ENCODE peak calls at places on chromosomes 11 and 22, in six cellular contexts. H is SK-N-SH, I is H9, C is heart right ventricle, V is neural crest cell, Q is fibroblast of lung. B is an unnamed sample.

GRCh38 chr11:64241430-64242153 is 697 bp downstream of the FKBP2 start:
- DNase-seq in Q (peak; percentile 97), V (peak; percentile 100), I (peak; percentile 99), C (peak; percentile 100), H (peak; percentile 95), B (peak; percentile 80)

GRCh38 chr22:46843691-46844297 is 81.3 kb downstream of the TBC1D22A start:
- DNase-seq in C (no peak), I (no peak), Q (peak; percentile 73), V (no peak), H (no peak), B (no peak)

GRCh38 chr22:40236131-40236665 is 58.5 kb downstream of the TNRC6B start:
- DNase-seq in C (no peak), I (no peak), V (no peak), H (no peak), Q (no peak), B (no peak)

GRCh38 chr11:6245536-6245935 is 6.6 kb downstream of the CNGA4 start:
- DNase-seq in I (no peak), C (no peak), V (no peak), Q (no peak), H (no peak), B (no peak)

GRCh38 chr11:78310500-78310909 is 107.1 kb downstream of the GAB2 start:
- DNase-seq in I (no peak), Q (peak; percentile 49), H (no peak), V (no peak), C (peak; percentile 73), B (no peak)

GRCh38 chr11:83574516-83574915 is 288.3 kb upstream of the CCDC90B start:
- DNase-seq in I (no peak), Q (peak; percentile 52), H (no peak), C (no peak), V (no peak), B (no peak)

GRCh38 chr11:64101461-64101860 is 64.5 kb downstream of the MACROD1 start:
- DNase-seq in V (no peak), H (no peak), I (no peak), Q (no peak), C (no peak), B (no peak)

GRCh38 chr11:75525433-75526191 is at the start of gene GDPD5:
- DNase-seq in H (peak; percentile 99), I (peak; percentile 89), Q (peak; percentile 69), V (peak; percentile 77), C (peak; percentile 83), B (no peak)

GRCh38 chr11:77725433-77725832 is 87.8 kb upstream of the CLNS1A start:
- DNase-seq in H (no peak), C (no peak), Q (no peak), V (no peak), I (no peak), B (no peak)

GRCh38 chr11:68673291-68673930 is 10.9 kb upstream of the GAL start:
- DNase-seq in V (no peak), I (no peak), H (no peak), Q (peak; percentile 16), C (no peak), B (no peak)

GRCh38 chr22:32791056-32791455 is 10.4 kb upstream of the TIMP3 start:
- DNase-seq in I (no peak), C (no peak), Q (no peak), V (no peak), H (no peak), B (no peak)

GRCh38 chr11:122755941-122756340 is 82.4 kb upstream of the CRTAM start:
- DNase-seq in I (no peak), H (no peak), Q (no peak), C (no peak), V (no peak), B (no peak)

GRCh38 chr11:134472188-134472455 is 60.1 kb upstream of the B3GAT1 start:
- DNase-seq in Q (no peak), I (no peak), C (no peak), V (no peak), H (no peak), B (no peak)

GRCh38 chr11:92865352-92865751 is 104.1 kb upstream of the MTNR1B start:
- DNase-seq in H (no peak), I (no peak), V (no peak), C (peak; percentile 14), Q (peak; percentile 72), B (no peak)

GRCh38 chr11:85628771-85629341 is 463 bp downstream of the TMEM126B start:
- DNase-seq in Q (peak; percentile 10), H (no peak), C (no peak), V (no peak), I (no peak), B (no peak)

GRCh38 chr22:26894766-26895485 is 237.5 kb downstream of the MIAT start:
- DNase-seq in I (no peak), Q (peak; percentile 96), V (no peak), C (no peak), H (no peak), B (peak; percentile 86)

GRCh38 chr11:129840236-129840635 is 24.6 kb downstream of the TMEM45B start:
- DNase-seq in H (no peak), C (no peak), V (no peak), I (no peak), Q (no peak), B (no peak)

GRCh38 chr11:26478710-26479109 is 93.4 kb downstream of the MUC15 start:
- DNase-seq in C (no peak), I (no peak), H (no peak), V (no peak), Q (no peak), B (no peak)

GRCh38 chr11:126034026-126034822 is 28.4 kb downstream of the CDON start:
- DNase-seq in H (no peak), V (peak; percentile 6), C (no peak), I (no peak), Q (no peak), B (no peak)

GRCh38 chr11:27429740-27430451 is 42.7 kb downstream of the LGR4 start:
- DNase-seq in H (peak; percentile 19), V (no peak), I (no peak), Q (peak; percentile 62), C (no peak), B (no peak)

GRCh38 chr22:32475428-32476010 is 908 bp downstream of the FBXO7 start:
- DNase-seq in V (peak; percentile 14), C (peak; percentile 23), H (peak; percentile 23), Q (peak; percentile 51), I (peak; percentile 32), B (no peak)

GRCh38 chr11:32838505-32839274 is 9.0 kb downstream of the PRRG4 start:
- DNase-seq in I (no peak), H (no peak), C (no peak), V (no peak), Q (no peak), B (no peak)

GRCh38 chr11:35955636-35956035 is 11.8 kb downstream of the LDLRAD3 start:
- DNase-seq in C (no peak), Q (no peak), V (no peak), I (no peak), H (peak; percentile 22), B (no peak)

GRCh38 chr22:25992331-25992730 is 176.9 kb upstream of the SEZ6L start:
- DNase-seq in C (no peak), V (no peak), H (no peak), Q (no peak), I (no peak), B (no peak)

GRCh38 chr11:4551346-4551979 is 6.5 kb downstream of the OR52M1 start:
- DNase-seq in C (no peak), H (peak; percentile 5), V (no peak), I (peak; percentile 30), Q (no peak), B (no peak)

DNA sequence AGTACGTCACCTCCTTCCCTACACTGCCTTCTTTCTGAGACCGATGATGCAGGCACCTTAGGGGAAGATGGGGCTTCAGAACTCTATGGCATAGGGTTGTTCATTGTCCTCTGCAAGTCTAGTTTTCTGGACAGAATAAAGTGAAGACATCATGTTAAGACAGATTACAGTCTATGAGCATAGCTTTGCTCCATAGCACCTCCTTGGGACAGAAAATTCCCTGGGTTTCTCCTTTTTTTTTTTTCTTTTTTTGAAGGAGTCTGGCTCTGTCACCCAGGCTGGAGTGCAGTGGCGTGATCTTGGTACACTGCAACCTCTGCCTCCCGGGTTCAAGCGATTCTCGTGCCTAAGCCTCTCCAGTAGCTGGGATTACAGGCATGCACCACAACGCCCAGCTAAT is 119.8 kb upstream of the CADM1 start:
- DNase-seq in C (no peak), H (no peak), I (no peak), V (no peak), Q (no peak), B (no peak)
- TF ChIP-seq CTCF in C (no peak), H (no peak), I (peak; percentile 15), V (no peak), Q (no peak), B (no peak)

DNA sequence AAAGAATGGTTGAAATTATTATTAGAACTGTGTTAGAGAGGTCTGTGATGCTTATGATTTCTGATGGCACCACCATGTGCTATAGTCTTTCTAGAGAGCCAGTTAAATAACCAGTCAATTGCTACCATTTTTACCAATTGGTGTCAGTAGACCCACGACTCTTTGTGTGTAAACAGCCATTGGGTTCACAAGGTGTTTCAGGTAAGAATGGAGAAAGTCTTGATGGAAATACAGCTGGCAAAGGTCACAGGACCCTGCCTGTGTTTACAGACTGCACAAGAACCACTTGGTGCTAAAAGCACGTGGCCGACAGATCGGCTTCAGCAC is 30.5 kb upstream of the OR10G7 start:
- DNase-seq in I (no peak), V (no peak), H (no peak), Q (no peak), C (no peak), B (no peak)
- TF ChIP-seq CTCF in I (peak; percentile 25), V (no peak), H (no peak), Q (peak; percentile 3), C (no peak), B (no peak)

DNA sequence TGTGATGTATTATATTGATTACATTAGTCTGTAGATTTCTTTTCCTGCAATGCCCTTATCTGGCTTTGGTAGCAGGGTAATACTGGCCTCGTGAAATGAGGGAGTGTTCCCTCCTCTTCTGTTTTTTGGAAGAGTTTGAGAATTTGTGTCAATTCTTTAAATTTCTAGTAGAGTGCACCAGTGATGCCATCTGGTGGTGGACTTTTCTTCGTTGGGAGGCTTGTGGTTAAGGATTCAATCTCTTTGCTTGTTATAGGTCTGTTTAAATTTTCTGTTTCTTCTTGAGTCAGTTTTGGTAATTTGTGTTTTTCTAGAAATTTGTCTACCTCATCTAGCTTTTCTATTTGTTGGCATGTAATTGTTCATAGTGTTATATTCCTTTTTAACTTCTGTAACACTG is 18.9 kb downstream of the SHANK3 start:
- DNase-seq in C (no peak), V (peak; percentile 45), I (peak; percentile 9), H (no peak), Q (no peak), B (no peak)
- TF ChIP-seq CTCF in C (peak; percentile 54), V (peak; percentile 75), I (peak; percentile 79), H (peak; percentile 59), Q (peak; percentile 49), B (peak; percentile 53)

GRCh38 chr22:21942939-21943338 is 9.7 kb downstream of the PPM1F start:
- DNase-seq in Q (no peak), C (no peak), V (no peak), H (no peak), I (no peak), B (no peak)

GRCh38 chr22:21945453-21946261 is 7.0 kb downstream of the PPM1F start:
- DNase-seq in V (no peak), Q (no peak), H (no peak), C (no peak), I (no peak), B (no peak)

GRCh38 chr22:21942407-21942895 is 10.2 kb downstream of the PPM1F start:
- DNase-seq in H (no peak), C (peak; percentile 90), Q (peak; percentile 91), V (no peak), I (no peak), B (no peak)

GRCh38 chr22:21941921-21942320 is 10.7 kb downstream of the PPM1F start:
- DNase-seq in Q (no peak), C (no peak), V (no peak), I (no peak), H (no peak), B (no peak)

GRCh38 chr22:21943571-21944448 is 8.8 kb downstream of the PPM1F start:
- DNase-seq in Q (no peak), H (no peak), I (no peak), V (no peak), C (no peak), B (no peak)
- TF ChIP-seq CTCF in Q (no peak), H (no peak), I (no peak), V (no peak), C (no peak), B (no peak)

B was measured in kidney epithelial cell.